ENCODE peak calls at places on chromosomes 12 and 14, in seven cellular contexts. F, N, D, I, P, X and W are unnamed samples.

GRCh38 chr14:104362761-104363605 is 216.6 kb upstream of the C14orf180 start:
- DNase-seq in F (no peak), P (no peak), N (no peak), I (no peak), X (no peak), D (no peak), W (no peak)

GRCh38 chr12:94922561-94922960 is 80.9 kb downstream of the NDUFA12 start:
- DNase-seq in N (no peak), I (no peak), D (no peak), F (no peak), X (no peak), P (no peak), W (no peak)

GRCh38 chr12:50078281-50078680 is 6.9 kb upstream of the SMARCD1 start:
- DNase-seq in P (no peak), I (no peak), X (no peak), F (no peak), N (no peak), D (no peak), W (no peak)

GRCh38 chr14:64954491-64955240 is 12.1 kb upstream of the GPX2 start:
- DNase-seq in D (no peak), P (no peak), X (no peak), N (no peak), F (no peak), I (no peak), W (no peak)

GRCh38 chr12:23751641-23752040 is 197.8 kb downstream of the SOX5 start:
- DNase-seq in D (no peak), P (no peak), X (no peak), I (no peak), N (no peak), F (no peak), W (no peak)

GRCh38 chr12:3275171-3276041 is 198.2 kb downstream of the TSPAN9 start:
- DNase-seq in D (peak; percentile 90), I (peak; percentile 36), N (peak; percentile 14), P (peak; percentile 63), X (peak; percentile 69), F (peak; percentile 61), W (peak; percentile 81)

GRCh38 chr12:3655331-3655900 is 97.5 kb downstream of the CRACR2A start:
- DNase-seq in I (no peak), F (peak; percentile 13), X (peak; percentile 23), D (no peak), P (peak; percentile 38), N (no peak), W (peak; percentile 42)

GRCh38 chr12:4069046-4070010 is 196.1 kb upstream of the PARP11 start:
- DNase-seq in I (no peak), F (no peak), N (no peak), D (no peak), X (no peak), P (peak; percentile 25), W (no peak)

GRCh38 chr12:62434504-62435336 is 31.9 kb upstream of the MON2 start:
- DNase-seq in N (no peak), P (peak; percentile 48), I (no peak), D (peak; percentile 52), F (no peak), X (no peak), W (peak; percentile 58)

GRCh38 chr14:80658733-80659132 is 282.8 kb downstream of the CEP128 start:
- DNase-seq in X (no peak), P (no peak), F (no peak), D (no peak), I (no peak), N (no peak), W (no peak)

GRCh38 chr12:122076743-122077495 is 1.6 kb upstream of the MLXIP start:
- DNase-seq in D (no peak), P (no peak), I (no peak), N (no peak), F (no peak), X (no peak), W (no peak)

GRCh38 chr14:74109369-74109768 is 24.6 kb downstream of the LIN52 start:
- DNase-seq in F (no peak), P (no peak), N (no peak), I (no peak), D (no peak), X (no peak), W (no peak)

DNA sequence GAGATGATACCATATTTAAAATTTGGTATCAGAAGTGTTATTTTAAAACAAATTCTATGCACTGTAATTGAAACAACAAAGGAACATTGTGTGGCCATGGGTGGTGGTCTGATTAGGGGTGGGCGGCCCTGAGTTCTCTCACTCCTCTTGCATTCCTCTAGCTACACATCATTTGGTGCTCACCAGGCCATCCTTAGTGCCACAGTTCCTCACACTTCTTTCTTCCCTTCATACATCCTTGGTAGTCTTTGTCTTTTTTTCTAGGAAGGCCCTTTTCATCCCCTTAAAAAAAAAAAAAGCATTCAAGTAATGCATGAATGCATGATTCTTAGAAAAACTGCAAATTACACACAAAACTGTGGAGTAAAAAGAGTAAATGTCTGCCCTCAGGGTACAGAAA is 2.4 kb upstream of the MANSC4 start:
- DNase-seq in N (no peak), I (no peak), P (no peak), D (no peak), F (no peak), X (no peak), W (no peak)
- H3K4me3 ChIP-seq in N (no peak overlapping the region), I (peak overlapping the region; percentile 88), P (no peak overlapping the region), D (no peak overlapping the region), F (peak overlapping the region; percentile 96), X (peak overlapping the region; percentile 1), W (peak overlapping the region; percentile 78)

GRCh38 chr12:133181238-133181959 is at the start of gene ZNF268:
- DNase-seq in N (peak; percentile 58), F (peak; percentile 92), P (peak; percentile 92), D (peak; percentile 92), I (peak; percentile 72), X (peak; percentile 80), W (peak; percentile 4)
- H3K4me3 ChIP-seq in N (peak within 1 kb of the TSS; percentile 99), F (peak within 1 kb of the TSS; percentile 100), P (peak within 1 kb of the TSS; percentile 99), D (peak within 1 kb of the TSS; percentile 90), I (peak within 1 kb of the TSS; percentile 69), X (peak within 1 kb of the TSS; percentile 83), W (peak within 1 kb of the TSS; percentile 49)

GRCh38 chr12:991350-992278 is 591 bp downstream of the ERC1 start:
- DNase-seq in N (no peak), P (no peak), X (peak; percentile 77), I (no peak), D (no peak), F (peak; percentile 32), W (peak; percentile 17)

GRCh38 chr12:990308-990648 is 745 bp upstream of the ERC1 start:
- DNase-seq in P (peak; percentile 60), F (peak; percentile 82), I (no peak), N (no peak), D (peak; percentile 89), X (peak; percentile 38), W (peak; percentile 41)

GRCh38 chr12:989751-990278 is 1.2 kb upstream of the ERC1 start:
- DNase-seq in F (peak; percentile 86), P (peak; percentile 49), I (no peak), N (peak; percentile 40), X (peak; percentile 75), D (no peak), W (peak; percentile 56)

GRCh38 chr12:990649-991349 is at the start of gene ERC1:
- DNase-seq in N (peak; percentile 33), D (peak; percentile 97), I (peak; percentile 75), F (peak; percentile 92), P (peak; percentile 86), X (peak; percentile 88), W (peak; percentile 73)

DNA sequence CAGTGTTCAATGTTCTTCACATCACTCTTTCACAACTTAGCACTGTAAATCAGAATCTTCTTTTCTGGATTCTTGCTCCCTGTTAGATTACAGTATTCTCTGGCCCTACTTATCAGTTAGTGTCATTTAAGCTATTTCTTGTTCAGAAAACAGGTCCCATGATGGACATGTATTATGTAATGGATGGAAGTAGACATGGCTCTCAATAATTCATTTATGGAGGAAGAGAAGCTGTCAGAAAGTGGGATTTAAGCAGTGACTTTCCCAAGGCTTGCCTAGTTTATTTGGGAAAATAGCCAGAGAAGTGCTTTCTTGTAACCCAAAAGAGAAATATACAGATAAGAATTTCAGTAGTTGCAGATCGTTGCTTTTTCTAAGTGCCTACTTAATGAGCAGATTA is 1.6 kb downstream of the ERC1 start:
- DNase-seq in I (no peak), F (no peak), D (no peak), X (no peak), P (no peak), N (no peak), W (peak; percentile 9)
- H3K4me3 ChIP-seq in I (peak overlapping the region; percentile 80), F (peak overlapping the region; percentile 90), D (no peak overlapping the region), X (no peak overlapping the region), P (peak overlapping the region; percentile 77), N (no peak overlapping the region), W (peak overlapping the region; percentile 69)

GRCh38 chr12:53756300-53757094 is 4.7 kb upstream of the CISTR start:
- DNase-seq in P (no peak), X (no peak), N (no peak), I (no peak), D (no peak), F (no peak), W (no peak)
- H3K4me3 ChIP-seq in P (no peak overlapping the region), X (peak overlapping the region; percentile 30), N (no peak overlapping the region), I (no peak overlapping the region), D (no peak overlapping the region), F (peak overlapping the region; percentile 36), W (peak overlapping the region; percentile 34)

DNA sequence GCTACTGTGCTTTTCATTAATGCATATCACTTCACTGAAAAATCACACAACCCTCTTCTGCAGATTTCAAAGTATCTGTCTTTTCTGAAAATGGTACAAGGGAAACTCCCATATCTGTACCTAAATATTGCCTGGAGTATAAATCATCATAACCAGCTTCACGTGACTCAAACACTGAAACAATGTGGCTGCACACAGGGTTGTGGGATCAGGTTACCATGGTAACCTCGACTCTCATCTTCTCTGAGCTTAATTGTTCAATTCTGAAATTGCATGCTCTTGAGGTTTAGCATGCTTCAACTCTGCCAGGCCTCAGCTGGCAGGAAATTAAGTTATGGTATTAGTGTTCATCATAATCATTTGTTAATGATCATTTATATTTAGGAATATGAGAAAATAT is 77.5 kb upstream of the CPSF6 start:
- DNase-seq in X (no peak), I (no peak), F (no peak), D (no peak), P (no peak), N (no peak), W (no peak)
- H3K4me3 ChIP-seq in X (no peak overlapping the region), I (no peak overlapping the region), F (no peak overlapping the region), D (no peak overlapping the region), P (no peak overlapping the region), N (no peak overlapping the region), W (no peak overlapping the region)

DNA sequence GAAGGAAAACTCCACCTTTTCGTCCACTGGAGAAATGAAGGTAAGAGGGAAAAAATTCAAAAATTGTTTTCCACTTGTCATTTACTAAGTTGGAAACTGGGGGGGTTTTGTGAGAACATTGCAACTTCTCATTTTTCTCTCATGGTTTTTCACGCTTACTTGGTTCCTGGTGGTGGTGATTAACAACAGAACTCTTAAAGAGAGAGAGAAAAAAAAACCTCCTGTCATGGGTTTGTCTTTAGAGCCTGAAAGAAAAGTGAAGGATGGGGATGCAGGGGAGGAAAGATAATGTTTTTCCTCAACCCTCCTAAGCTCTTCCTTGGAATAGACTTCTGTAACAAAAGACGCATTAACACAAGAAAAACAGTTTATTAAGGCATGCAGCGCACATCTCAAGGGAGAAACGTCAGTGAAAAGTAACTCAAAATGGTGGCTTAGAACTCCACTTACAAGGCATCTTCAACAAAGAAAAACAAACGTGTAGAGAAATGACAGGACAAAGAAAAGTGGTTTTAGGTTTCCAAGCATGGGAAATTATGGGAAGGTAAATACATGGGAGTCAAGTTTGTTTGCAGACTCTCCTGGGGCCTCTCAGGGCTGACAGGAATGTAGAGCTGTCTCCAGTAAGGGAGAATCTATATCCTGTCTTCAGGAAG is 81.9 kb upstream of the ATF7IP start:
- DNase-seq in P (no peak), D (no peak), X (no peak), I (no peak), N (no peak), F (no peak), W (no peak)
- H3K4me3 ChIP-seq in P (no peak overlapping the region), D (no peak overlapping the region), X (no peak overlapping the region), I (no peak overlapping the region), N (no peak overlapping the region), F (no peak overlapping the region), W (no peak overlapping the region)